ENCODE peak calls at places on chromosomes 13 and 19, in five cellular contexts. One of them, this sample, is unnamed.

GRCh38 chr19:46537136-46538097 is 41.8 kb upstream of the PNMA8B start:
- DNase-seq in osteocyte: peak; percentile 86
- DNase-seq in HL-60: no peak
- DNase-seq in AG04449: no peak
- DNase-seq in activated CD8-positive, alpha-beta T cell treated with anti-CD3 and anti-CD28 coated beads for 36 hours: peak; percentile 77
- DNase-seq in this sample: peak; percentile 58

GRCh38 chr19:31911577-31911976 is 433.8 kb upstream of the ZNF507 start:
- DNase-seq in osteocyte: no peak
- DNase-seq in HL-60: no peak
- DNase-seq in AG04449: no peak
- DNase-seq in activated CD8-positive, alpha-beta T cell treated with anti-CD3 and anti-CD28 coated beads for 36 hours: no peak
- DNase-seq in this sample: no peak

GRCh38 chr13:41418027-41418426 is 39.3 kb upstream of the RGCC start:
- DNase-seq in osteocyte: peak; percentile 8
- DNase-seq in HL-60: no peak
- DNase-seq in AG04449: peak; percentile 44
- DNase-seq in activated CD8-positive, alpha-beta T cell treated with anti-CD3 and anti-CD28 coated beads for 36 hours: no peak
- DNase-seq in this sample: no peak

GRCh38 chr13:73341748-73342147 is 282.9 kb downstream of the KLF5 start:
- DNase-seq in osteocyte: no peak
- DNase-seq in HL-60: no peak
- DNase-seq in AG04449: peak; percentile 36
- DNase-seq in activated CD8-positive, alpha-beta T cell treated with anti-CD3 and anti-CD28 coated beads for 36 hours: no peak
- DNase-seq in this sample: no peak

GRCh38 chr13:23185542-23185941 is 4.8 kb downstream of the SGCG start:
- DNase-seq in osteocyte: peak; percentile 75
- DNase-seq in HL-60: no peak
- DNase-seq in AG04449: no peak
- DNase-seq in activated CD8-positive, alpha-beta T cell treated with anti-CD3 and anti-CD28 coated beads for 36 hours: no peak
- DNase-seq in this sample: no peak

GRCh38 chr19:10086032-10086903 is at the start of gene SHFL:
- DNase-seq in osteocyte: peak; percentile 90
- DNase-seq in HL-60: peak; percentile 82
- DNase-seq in AG04449: no peak
- DNase-seq in activated CD8-positive, alpha-beta T cell treated with anti-CD3 and anti-CD28 coated beads for 36 hours: peak; percentile 85
- DNase-seq in this sample: peak; percentile 96

GRCh38 chr19:11756965-11757364 is 9.8 kb upstream of the ZNF441 start:
- DNase-seq in osteocyte: no peak
- DNase-seq in HL-60: no peak
- DNase-seq in AG04449: no peak
- DNase-seq in activated CD8-positive, alpha-beta T cell treated with anti-CD3 and anti-CD28 coated beads for 36 hours: no peak
- DNase-seq in this sample: no peak

GRCh38 chr19:10027158-10027997 is 14.1 kb downstream of the RDH8 start:
- DNase-seq in osteocyte: peak; percentile 99
- DNase-seq in HL-60: peak; percentile 75
- DNase-seq in AG04449: peak; percentile 50
- DNase-seq in activated CD8-positive, alpha-beta T cell treated with anti-CD3 and anti-CD28 coated beads for 36 hours: peak; percentile 86
- DNase-seq in this sample: peak; percentile 94

GRCh38 chr19:15551183-15552004 is 43.1 kb downstream of the CYP4F22 start:
- DNase-seq in osteocyte: no peak
- DNase-seq in HL-60: no peak
- DNase-seq in AG04449: no peak
- DNase-seq in activated CD8-positive, alpha-beta T cell treated with anti-CD3 and anti-CD28 coated beads for 36 hours: peak; percentile 79
- DNase-seq in this sample: peak; percentile 65

GRCh38 chr13:30796132-30796832 is 60.9 kb downstream of the ALOX5AP start:
- DNase-seq in osteocyte: no peak
- DNase-seq in HL-60: no peak
- DNase-seq in AG04449: no peak
- DNase-seq in activated CD8-positive, alpha-beta T cell treated with anti-CD3 and anti-CD28 coated beads for 36 hours: peak; percentile 44
- DNase-seq in this sample: no peak

GRCh38 chr13:100584901-100585300 is 3.7 kb downstream of the GGACT start:
- DNase-seq in osteocyte: no peak
- DNase-seq in HL-60: no peak
- DNase-seq in AG04449: no peak
- DNase-seq in activated CD8-positive, alpha-beta T cell treated with anti-CD3 and anti-CD28 coated beads for 36 hours: peak; percentile 42
- DNase-seq in this sample: no peak

GRCh38 chr13:110352735-110353134 is 45.7 kb downstream of the COL4A2 start:
- DNase-seq in osteocyte: no peak
- DNase-seq in HL-60: no peak
- DNase-seq in AG04449: no peak
- DNase-seq in activated CD8-positive, alpha-beta T cell treated with anti-CD3 and anti-CD28 coated beads for 36 hours: peak; percentile 6
- DNase-seq in this sample: no peak

GRCh38 chr13:33262069-33262487 is 23.5 kb downstream of the STARD13 start:
- DNase-seq in osteocyte: no peak
- DNase-seq in HL-60: no peak
- DNase-seq in AG04449: no peak
- DNase-seq in activated CD8-positive, alpha-beta T cell treated with anti-CD3 and anti-CD28 coated beads for 36 hours: no peak
- DNase-seq in this sample: no peak

GRCh38 chr19:29724102-29724641 is 9.1 kb upstream of the C19orf12 start:
- DNase-seq in osteocyte: no peak
- DNase-seq in HL-60: peak; percentile 27
- DNase-seq in AG04449: no peak
- DNase-seq in activated CD8-positive, alpha-beta T cell treated with anti-CD3 and anti-CD28 coated beads for 36 hours: peak; percentile 69
- DNase-seq in this sample: no peak

GRCh38 chr13:83995930-83996329 is 113.7 kb upstream of the SLITRK1 start:
- DNase-seq in osteocyte: no peak
- DNase-seq in HL-60: no peak
- DNase-seq in AG04449: no peak
- DNase-seq in activated CD8-positive, alpha-beta T cell treated with anti-CD3 and anti-CD28 coated beads for 36 hours: no peak
- DNase-seq in this sample: no peak

GRCh38 chr19:7083076-7083956 is 13.8 kb downstream of the ZNF557 start:
- DNase-seq in osteocyte: no peak
- DNase-seq in HL-60: no peak
- DNase-seq in AG04449: no peak
- DNase-seq in activated CD8-positive, alpha-beta T cell treated with anti-CD3 and anti-CD28 coated beads for 36 hours: peak; percentile 34
- DNase-seq in this sample: no peak

GRCh38 chr19:10863107-10863700 is 8.1 kb upstream of the CARM1 start:
- DNase-seq in osteocyte: no peak
- DNase-seq in HL-60: no peak
- DNase-seq in AG04449: no peak
- DNase-seq in activated CD8-positive, alpha-beta T cell treated with anti-CD3 and anti-CD28 coated beads for 36 hours: no peak
- DNase-seq in this sample: no peak

GRCh38 chr19:48812094-48812929 is 1.5 kb upstream of the BCAT2 start:
- DNase-seq in osteocyte: peak; percentile 88
- DNase-seq in HL-60: no peak
- DNase-seq in AG04449: no peak
- DNase-seq in activated CD8-positive, alpha-beta T cell treated with anti-CD3 and anti-CD28 coated beads for 36 hours: peak; percentile 78
- DNase-seq in this sample: peak; percentile 95

GRCh38 chr13:30580852-30581502 is 36.7 kb upstream of the USPL1 start:
- DNase-seq in osteocyte: no peak
- DNase-seq in HL-60: no peak
- DNase-seq in AG04449: no peak
- DNase-seq in activated CD8-positive, alpha-beta T cell treated with anti-CD3 and anti-CD28 coated beads for 36 hours: no peak
- DNase-seq in this sample: no peak

GRCh38 chr13:44174769-44175425 is 198.7 kb upstream of the SERP2 start:
- DNase-seq in osteocyte: no peak
- DNase-seq in HL-60: no peak
- DNase-seq in AG04449: no peak
- DNase-seq in activated CD8-positive, alpha-beta T cell treated with anti-CD3 and anti-CD28 coated beads for 36 hours: no peak
- DNase-seq in this sample: no peak

GRCh38 chr13:101545521-101545920 is 93.0 kb downstream of the ITGBL1 start:
- DNase-seq in osteocyte: no peak
- DNase-seq in HL-60: no peak
- DNase-seq in AG04449: no peak
- DNase-seq in activated CD8-positive, alpha-beta T cell treated with anti-CD3 and anti-CD28 coated beads for 36 hours: no peak
- DNase-seq in this sample: no peak

GRCh38 chr13:64305246-64305645 is 2889.6 kb upstream of the PCDH20 start:
- DNase-seq in osteocyte: no peak
- DNase-seq in HL-60: no peak
- DNase-seq in AG04449: no peak
- DNase-seq in activated CD8-positive, alpha-beta T cell treated with anti-CD3 and anti-CD28 coated beads for 36 hours: no peak
- DNase-seq in this sample: no peak

GRCh38 chr19:8101311-8101710 is 48.1 kb downstream of the FBN3 start:
- DNase-seq in osteocyte: no peak
- DNase-seq in HL-60: no peak
- DNase-seq in AG04449: no peak
- DNase-seq in activated CD8-positive, alpha-beta T cell treated with anti-CD3 and anti-CD28 coated beads for 36 hours: no peak
- DNase-seq in this sample: no peak

GRCh38 chr13:31530883-31531282 is 208.4 kb upstream of the RXFP2 start:
- DNase-seq in osteocyte: no peak
- DNase-seq in HL-60: no peak
- DNase-seq in AG04449: no peak
- DNase-seq in activated CD8-positive, alpha-beta T cell treated with anti-CD3 and anti-CD28 coated beads for 36 hours: no peak
- DNase-seq in this sample: no peak

GRCh38 chr19:46232938-46233621 is 3.5 kb downstream of the IGFL1 start:
- DNase-seq in osteocyte: no peak
- DNase-seq in HL-60: no peak
- DNase-seq in AG04449: no peak
- DNase-seq in activated CD8-positive, alpha-beta T cell treated with anti-CD3 and anti-CD28 coated beads for 36 hours: no peak
- DNase-seq in this sample: no peak

GRCh38 chr19:42023121-42023942 is 29.3 kb upstream of the ATP1A3 start:
- DNase-seq in osteocyte: no peak
- DNase-seq in HL-60: no peak
- DNase-seq in AG04449: no peak
- DNase-seq in activated CD8-positive, alpha-beta T cell treated with anti-CD3 and anti-CD28 coated beads for 36 hours: peak; percentile 55
- DNase-seq in this sample: peak; percentile 50
- TF ChIP-seq CTCF in osteocyte: peak; percentile 39
- TF ChIP-seq CTCF in HL-60: peak; percentile 44
- TF ChIP-seq CTCF in AG04449: peak; percentile 40
- TF ChIP-seq CTCF in activated CD8-positive, alpha-beta T cell treated with anti-CD3 and anti-CD28 coated beads for 36 hours: peak; percentile 45
- TF ChIP-seq CTCF in this sample: peak; percentile 54

DNA sequence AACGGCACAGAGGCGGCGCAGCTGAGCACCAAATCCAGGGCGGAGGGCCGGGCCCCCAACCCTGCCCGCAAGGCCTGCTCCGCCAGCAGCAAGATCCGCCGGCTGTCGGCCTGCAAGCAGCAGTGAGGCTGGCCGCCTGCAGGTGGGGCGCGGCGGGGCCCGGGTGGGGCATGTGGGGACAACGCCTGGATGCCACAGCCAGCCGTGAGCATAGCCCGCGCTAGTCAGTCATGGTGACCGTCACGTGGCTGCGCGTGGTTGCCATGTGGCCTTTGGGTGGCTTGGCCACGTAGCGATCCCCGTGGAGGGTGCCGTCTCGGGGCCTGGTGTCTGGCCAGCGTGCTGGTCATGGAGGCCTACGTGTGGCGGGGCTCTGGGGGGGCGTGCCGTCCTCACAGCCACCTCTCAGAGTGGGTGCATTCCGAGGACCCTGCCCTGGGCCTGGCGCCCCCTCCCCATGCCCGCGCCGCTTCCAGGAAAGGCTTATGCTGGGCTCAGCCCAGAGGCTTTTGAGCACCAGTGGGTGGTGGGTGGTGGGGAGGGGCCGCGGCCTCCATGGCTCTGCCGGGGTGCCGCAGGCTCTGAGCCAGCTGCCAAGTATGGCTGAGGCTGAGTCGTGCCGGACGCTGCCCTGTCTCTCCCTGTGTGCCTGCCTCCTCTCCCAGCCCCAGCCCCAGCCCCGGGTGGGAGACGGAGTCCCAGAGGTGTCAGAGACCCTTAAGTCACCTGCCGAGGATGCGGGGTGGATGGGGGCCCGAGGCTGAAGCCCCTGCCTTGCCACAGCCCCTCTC is 11.1 kb downstream of the CBARP start:
- DNase-seq in osteocyte: no peak
- DNase-seq in HL-60: no peak
- DNase-seq in AG04449: no peak
- DNase-seq in activated CD8-positive, alpha-beta T cell treated with anti-CD3 and anti-CD28 coated beads for 36 hours: no peak
- DNase-seq in this sample: no peak
- TF ChIP-seq CTCF in osteocyte: no peak
- TF ChIP-seq CTCF in HL-60: no peak
- TF ChIP-seq CTCF in AG04449: no peak
- TF ChIP-seq CTCF in activated CD8-positive, alpha-beta T cell treated with anti-CD3 and anti-CD28 coated beads for 36 hours: no peak
- TF ChIP-seq CTCF in this sample: no peak

DNA sequence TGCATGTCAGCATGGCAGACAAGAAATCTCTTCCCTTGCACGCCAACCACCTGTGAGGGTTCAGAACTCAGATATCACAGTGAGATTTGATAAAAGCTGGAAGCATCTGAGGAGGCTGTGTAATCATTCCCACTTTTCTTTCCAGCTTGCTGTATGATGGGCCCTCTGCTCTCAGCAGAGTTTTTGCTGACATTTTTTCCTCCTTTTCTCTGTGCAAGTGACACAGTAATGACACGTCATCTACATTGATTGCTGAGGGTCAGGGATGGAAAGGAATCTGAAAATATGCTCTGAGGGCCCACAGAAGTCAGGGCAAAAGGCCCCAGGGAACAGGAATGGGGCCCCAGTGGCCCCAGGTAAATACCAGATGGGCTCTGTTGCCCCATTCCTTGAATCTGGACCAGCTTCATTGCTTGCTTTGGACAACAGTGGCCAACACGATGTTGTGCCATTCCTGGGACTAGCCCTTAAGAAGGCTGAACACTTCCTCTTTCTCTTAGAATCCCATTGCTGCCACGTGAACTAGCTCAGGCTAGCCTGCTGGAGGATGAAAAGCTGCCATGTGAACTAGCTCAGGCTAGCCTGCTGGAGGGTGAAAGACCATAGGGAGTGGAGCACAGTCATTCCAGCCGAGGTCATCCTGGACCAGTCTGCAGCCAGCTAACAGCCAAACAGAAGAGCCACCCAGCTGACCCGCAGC is 68.2 kb downstream of the CACNA1A start:
- DNase-seq in osteocyte: no peak
- DNase-seq in HL-60: no peak
- DNase-seq in AG04449: no peak
- DNase-seq in activated CD8-positive, alpha-beta T cell treated with anti-CD3 and anti-CD28 coated beads for 36 hours: no peak
- DNase-seq in this sample: no peak
- TF ChIP-seq CTCF in osteocyte: no peak
- TF ChIP-seq CTCF in HL-60: no peak
- TF ChIP-seq CTCF in AG04449: no peak
- TF ChIP-seq CTCF in activated CD8-positive, alpha-beta T cell treated with anti-CD3 and anti-CD28 coated beads for 36 hours: no peak
- TF ChIP-seq CTCF in this sample: no peak

GRCh38 chr13:76223565-76223964 is 587.4 kb downstream of the LMO7 start:
- DNase-seq in osteocyte: no peak
- DNase-seq in HL-60: no peak
- DNase-seq in AG04449: no peak
- DNase-seq in activated CD8-positive, alpha-beta T cell treated with anti-CD3 and anti-CD28 coated beads for 36 hours: no peak
- DNase-seq in this sample: no peak
- TF ChIP-seq CTCF in osteocyte: no peak
- TF ChIP-seq CTCF in HL-60: no peak
- TF ChIP-seq CTCF in AG04449: no peak
- TF ChIP-seq CTCF in activated CD8-positive, alpha-beta T cell treated with anti-CD3 and anti-CD28 coated beads for 36 hours: no peak
- TF ChIP-seq CTCF in this sample: no peak

DNA sequence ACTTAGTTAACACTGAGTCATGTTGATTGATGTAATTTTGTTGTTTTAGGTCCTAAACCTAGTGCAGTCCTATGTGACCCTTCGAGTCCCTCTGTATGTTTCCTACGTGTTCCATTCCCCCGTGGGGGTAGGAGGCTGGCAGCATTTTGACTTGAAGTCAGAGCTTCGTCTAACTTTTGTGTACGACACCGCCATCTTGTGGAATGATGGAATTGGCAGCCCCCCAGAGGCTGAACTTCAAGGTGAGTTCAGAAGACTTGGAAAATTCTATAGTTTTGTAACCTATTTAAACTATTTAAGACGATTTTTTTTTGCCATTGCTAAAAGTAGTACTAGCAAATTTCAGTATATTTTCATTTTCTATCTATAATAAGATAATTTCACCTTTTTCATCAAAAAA is 117.9 kb downstream of the STOML3 start:
- DNase-seq in osteocyte: no peak
- DNase-seq in HL-60: no peak
- DNase-seq in AG04449: no peak
- DNase-seq in activated CD8-positive, alpha-beta T cell treated with anti-CD3 and anti-CD28 coated beads for 36 hours: peak; percentile 67
- DNase-seq in this sample: peak; percentile 31
- TF ChIP-seq CTCF in osteocyte: peak; percentile 54
- TF ChIP-seq CTCF in HL-60: peak; percentile 22
- TF ChIP-seq CTCF in AG04449: peak; percentile 25
- TF ChIP-seq CTCF in activated CD8-positive, alpha-beta T cell treated with anti-CD3 and anti-CD28 coated beads for 36 hours: peak; percentile 71
- TF ChIP-seq CTCF in this sample: peak; percentile 69

This sample was measured in GM10248.